ENCODE peak calls at places on chromosomes 6 and 20, in six cellular contexts. R, V, A, K, O and F are unnamed samples.

GRCh38 chr20:50652702-50653294 is 38.5 kb downstream of the RIPOR3 start:
- ATAC-seq in R (peak; percentile 87), V (no peak), A (peak; percentile 44), K (no peak), O (no peak), F (no peak)

GRCh38 chr6:157790548-157791160 is 32.4 kb upstream of the SNX9 start:
- ATAC-seq in R (no peak), V (no peak), A (no peak), K (peak; percentile 45), O (no peak), F (no peak)

GRCh38 chr6:158188591-158188990 is 20.4 kb downstream of the GTF2H5 start:
- ATAC-seq in R (no peak), V (no peak), A (no peak), K (no peak), O (no peak), F (no peak)

GRCh38 chr20:39144757-39145156 is 182.6 kb downstream of the DHX35 start:
- ATAC-seq in R (no peak), V (no peak), A (peak; percentile 89), K (no peak), O (no peak), F (no peak)

GRCh38 chr20:31695849-31696804 is 26.5 kb downstream of the BCL2L1 start:
- ATAC-seq in R (no peak), V (peak; percentile 32), A (peak; percentile 84), K (peak; percentile 46), O (no peak), F (peak; percentile 57)

GRCh38 chr20:35830264-35830663 is 58.4 kb downstream of the PHF20 start:
- ATAC-seq in R (no peak), V (no peak), A (no peak), K (no peak), O (no peak), F (no peak)

GRCh38 chr6:16391451-16391912 is 153.1 kb downstream of the GMPR start:
- ATAC-seq in R (no peak), V (peak; percentile 63), A (no peak), K (no peak), O (no peak), F (no peak)

GRCh38 chr20:39446397-39446796 is 484.3 kb downstream of the DHX35 start:
- ATAC-seq in R (peak; percentile 60), V (no peak), A (no peak), K (no peak), O (no peak), F (no peak)

GRCh38 chr20:49979030-49979832 is 3.5 kb upstream of the SNAI1 start:
- ATAC-seq in R (peak; percentile 75), V (peak; percentile 64), A (peak; percentile 61), K (peak; percentile 74), O (peak; percentile 49), F (peak; percentile 45)

GRCh38 chr6:128422871-128423270 is 97.5 kb downstream of the PTPRK start:
- ATAC-seq in R (no peak), V (no peak), A (no peak), K (no peak), O (no peak), F (no peak)

GRCh38 chr6:10033223-10033829 is 381.5 kb downstream of the TFAP2A start:
- ATAC-seq in R (no peak), V (peak; percentile 58), A (peak; percentile 68), K (no peak), O (no peak), F (peak; percentile 26)

GRCh38 chr6:31899882-31900722 is 1.8 kb downstream of the ZBTB12 start:
- ATAC-seq in R (no peak), V (no peak), A (no peak), K (no peak), O (no peak), F (no peak)

GRCh38 chr6:108368431-108369030 is 73.7 kb downstream of the AFG1L start:
- ATAC-seq in R (no peak), V (no peak), A (no peak), K (no peak), O (no peak), F (no peak)

GRCh38 chr6:118815495-118815894 is 78.5 kb upstream of the ASF1A start:
- ATAC-seq in R (no peak), V (no peak), A (no peak), K (no peak), O (peak; percentile 50), F (no peak)

GRCh38 chr6:168415149-168415992 is 25.6 kb upstream of the SMOC2 start:
- ATAC-seq in R (no peak), V (no peak), A (no peak), K (no peak), O (no peak), F (no peak)

GRCh38 chr6:165615629-165616028 is 47.4 kb downstream of the PDE10A start:
- ATAC-seq in R (peak; percentile 94), V (no peak), A (no peak), K (no peak), O (no peak), F (no peak)

GRCh38 chr20:20009784-20010253 is 7.3 kb upstream of the NAA20 start:
- ATAC-seq in R (no peak), V (peak; percentile 69), A (peak; percentile 84), K (no peak), O (no peak), F (no peak)

GRCh38 chr6:148997863-148998262 is 251.0 kb downstream of the UST start:
- ATAC-seq in R (no peak), V (no peak), A (no peak), K (no peak), O (no peak), F (no peak)

GRCh38 chr6:160679402-160679769 is 15.3 kb upstream of the LPA start:
- ATAC-seq in R (no peak), V (peak; percentile 98), A (peak; percentile 88), K (peak; percentile 76), O (no peak), F (peak; percentile 52)

GRCh38 chr6:106216527-106216926 is 109.0 kb downstream of the ATG5 start:
- ATAC-seq in R (no peak), V (no peak), A (no peak), K (no peak), O (no peak), F (no peak)

GRCh38 chr6:145028144-145028818 is 707.0 kb downstream of the EPM2A start:
- ATAC-seq in R (peak; percentile 84), V (peak; percentile 77), A (peak; percentile 31), K (peak; percentile 78), O (no peak), F (peak; percentile 77)

GRCh38 chr20:41690702-41691101 is 72.5 kb upstream of the CHD6 start:
- ATAC-seq in R (no peak), V (no peak), A (no peak), K (no peak), O (no peak), F (no peak)

GRCh38 chr6:148866657-148867268 is 119.9 kb downstream of the UST start:
- ATAC-seq in R (peak; percentile 98), V (no peak), A (no peak), K (no peak), O (peak; percentile 34), F (no peak)

GRCh38 chr6:15421945-15422733 is 176.3 kb downstream of the JARID2 start:
- ATAC-seq in R (peak; percentile 84), V (peak; percentile 50), A (no peak), K (no peak), O (peak; percentile 13), F (peak; percentile 66)

GRCh38 chr6:63685453-63686379 is 50.1 kb downstream of the PHF3 start:
- ATAC-seq in R (peak; percentile 88), V (peak; percentile 36), A (no peak), K (peak; percentile 38), O (no peak), F (no peak)

GRCh38 chr6:117910549-117910948 is 3.5 kb downstream of the SLC35F1 start:
- ATAC-seq in R (no peak), V (no peak), A (no peak), K (no peak), O (no peak), F (no peak)

GRCh38 chr20:34468956-34469355 is 47.3 kb upstream of the DYNLRB1 start:
- ATAC-seq in R (no peak), V (no peak), A (no peak), K (no peak), O (no peak), F (no peak)

GRCh38 chr20:48751871-48752270 is 75.9 kb downstream of the PREX1 start:
- ATAC-seq in R (peak; percentile 57), V (no peak), A (no peak), K (no peak), O (no peak), F (no peak)

GRCh38 chr20:11544029-11544678 is 373.5 kb upstream of the BTBD3 start:
- ATAC-seq in R (peak; percentile 97), V (peak; percentile 88), A (peak; percentile 88), K (peak; percentile 84), O (no peak), F (peak; percentile 79)

GRCh38 chr6:54874349-54875048 is 27.9 kb downstream of the FAM83B start:
- ATAC-seq in R (no peak), V (no peak), A (no peak), K (no peak), O (no peak), F (peak; percentile 99)

GRCh38 chr6:52735071-52735470 is 28.2 kb downstream of the GSTA2 start:
- ATAC-seq in R (no peak), V (peak; percentile 82), A (peak; percentile 88), K (no peak), O (no peak), F (no peak)

GRCh38 chr20:3814928-3815495 is 5.3 kb upstream of the AP5S1 start:
- ATAC-seq in R (no peak), V (no peak), A (no peak), K (no peak), O (no peak), F (no peak)

GRCh38 chr6:167697316-167697715 is 129.4 kb upstream of the AFDN start:
- ATAC-seq in R (no peak), V (no peak), A (peak; percentile 28), K (no peak), O (no peak), F (no peak)

GRCh38 chr6:23244300-23244699 is 674.9 kb downstream of the HDGFL1 start:
- ATAC-seq in R (no peak), V (no peak), A (no peak), K (no peak), O (no peak), F (no peak)